ENCODE peak calls at places on chromosomes 2 and 18, in eight cellular contexts. A is T-helper 2 cell treated with Interferon-gamma antibody and Interleukin-4, amounts not matched to agents 5 μg/mL and 100 μg/mL, for 36 hours; E is HEK293T; L is colonic mucosa; Y is NCI-H2081; D is transverse colon; V is brain microvascular endothelial cell; H is GM23338. T is an unnamed sample.
A peak's percentile ranks its signal among the peaks of the same experiment; 100 is the strongest.

GRCh38 chr2:225226441-225226840 is 173.1 kb upstream of the NYAP2 start:
- DNase-seq in A (no peak), H (no peak), D (no peak), Y (no peak), E (no peak), L (no peak), V (no peak), T (no peak)

GRCh38 chr18:49768051-49768391 is 45.3 kb downstream of the ACAA2 start:
- DNase-seq in H (peak; percentile 93), A (no peak), Y (no peak), E (peak; percentile 29), D (peak; percentile 70), V (peak; percentile 52), L (peak; percentile 70), T (peak; percentile 78)

GRCh38 chr2:85076618-85077274 is 56.4 kb upstream of the TCF7L1 start:
- DNase-seq in D (no peak), Y (no peak), H (no peak), L (no peak), A (no peak), V (no peak), E (no peak), T (no peak)

GRCh38 chr2:26850002-26850431 is 2.1 kb downstream of the DPYSL5 start:
- DNase-seq in Y (peak; percentile 20), H (peak; percentile 33), A (no peak), E (no peak), L (no peak), D (no peak), V (no peak), T (no peak)

GRCh38 chr2:54808642-54809041 is 85.2 kb downstream of the EML6 start:
- DNase-seq in V (no peak), A (no peak), E (no peak), D (no peak), H (no peak), Y (no peak), L (no peak), T (no peak)

GRCh38 chr2:165251361-165251760 is 12.1 kb downstream of the SCN2A start:
- DNase-seq in Y (peak; percentile 64), L (no peak), H (no peak), A (no peak), E (no peak), D (no peak), V (peak; percentile 11), T (no peak)

GRCh38 chr2:180653481-180653880 is 326.9 kb upstream of the UBE2E3 start:
- DNase-seq in A (no peak), V (no peak), H (no peak), Y (no peak), E (no peak), D (no peak), L (no peak), T (no peak)

GRCh38 chr2:67036446-67036845 is 360.7 kb upstream of the ETAA1 start:
- DNase-seq in L (no peak), E (no peak), A (no peak), H (no peak), V (no peak), Y (no peak), D (no peak), T (no peak)

GRCh38 chr2:8358179-8358578 is 323.7 kb upstream of the ID2 start:
- DNase-seq in L (no peak), D (no peak), Y (no peak), A (no peak), H (no peak), V (no peak), E (no peak), T (no peak)

T was measured in dermis blood vessel endothelial cell.